ENCODE peak calls at places on chromosome 6, in seven cellular contexts. O is neuronal stem cell, N is MM.1S, T is HAP-1, E is mucosa of descending colon, P is breast epithelium, S is upper lobe of right lung. Z is an unnamed sample. For H3K36me3, the result is how much of the 10 kb centered on the place peaks cover.

GRCh38 chr6:31829633-31830492 is 2.3 kb downstream of the HSPA1B start:
- DNase-seq in N (peak), T (peak), S (no peak), O (peak), E (no peak), P (no peak), Z (no peak)

GRCh38 chr6:114718716-114719270 is 376.0 kb upstream of the HS3ST5 start:
- DNase-seq in T (peak), P (no peak), S (no peak), O (no peak), N (no peak), E (no peak), Z (no peak)

GRCh38 chr6:56806368-56806767 is 148.5 kb upstream of the BEND6 start:
- DNase-seq in S (no peak), T (peak), P (no peak), E (no peak), O (peak), N (no peak), Z (no peak)

GRCh38 chr6:45727228-45727627 is 288.4 kb downstream of the CLIC5 start:
- DNase-seq in O (no peak), S (no peak), E (no peak), N (no peak), P (no peak), T (no peak), Z (no peak)

GRCh38 chr6:25556516-25556915 is 95.5 kb upstream of the SCGN start:
- DNase-seq in E (peak), O (peak), N (peak), P (peak), T (peak), S (peak), Z (peak)

GRCh38 chr6:100001915-100002388 is 7.9 kb upstream of the MCHR2 start:
- DNase-seq in O (peak), S (peak), N (peak), P (no peak), E (peak), T (peak), Z (no peak)

GRCh38 chr6:33958208-33958862 is 154.5 kb upstream of the MLN start:
- DNase-seq in S (peak), P (no peak), E (peak), N (no peak), T (no peak), O (peak), Z (no peak)

GRCh38 chr6:127939442-127940066 is 38.7 kb upstream of the THEMIS start:
- DNase-seq in S (no peak), E (no peak), P (no peak), T (no peak), N (peak), O (no peak), Z (no peak)

GRCh38 chr6:123715243-123715863 is 78.6 kb upstream of the TRDN start:
- DNase-seq in S (no peak), O (peak), P (no peak), N (peak), T (peak), E (peak), Z (peak)

GRCh38 chr6:30885481-30885998 is 1.2 kb downstream of the DDR1 start:
- DNase-seq in T (no peak), P (peak), O (peak), E (peak), S (no peak), N (no peak), Z (no peak)

DNA sequence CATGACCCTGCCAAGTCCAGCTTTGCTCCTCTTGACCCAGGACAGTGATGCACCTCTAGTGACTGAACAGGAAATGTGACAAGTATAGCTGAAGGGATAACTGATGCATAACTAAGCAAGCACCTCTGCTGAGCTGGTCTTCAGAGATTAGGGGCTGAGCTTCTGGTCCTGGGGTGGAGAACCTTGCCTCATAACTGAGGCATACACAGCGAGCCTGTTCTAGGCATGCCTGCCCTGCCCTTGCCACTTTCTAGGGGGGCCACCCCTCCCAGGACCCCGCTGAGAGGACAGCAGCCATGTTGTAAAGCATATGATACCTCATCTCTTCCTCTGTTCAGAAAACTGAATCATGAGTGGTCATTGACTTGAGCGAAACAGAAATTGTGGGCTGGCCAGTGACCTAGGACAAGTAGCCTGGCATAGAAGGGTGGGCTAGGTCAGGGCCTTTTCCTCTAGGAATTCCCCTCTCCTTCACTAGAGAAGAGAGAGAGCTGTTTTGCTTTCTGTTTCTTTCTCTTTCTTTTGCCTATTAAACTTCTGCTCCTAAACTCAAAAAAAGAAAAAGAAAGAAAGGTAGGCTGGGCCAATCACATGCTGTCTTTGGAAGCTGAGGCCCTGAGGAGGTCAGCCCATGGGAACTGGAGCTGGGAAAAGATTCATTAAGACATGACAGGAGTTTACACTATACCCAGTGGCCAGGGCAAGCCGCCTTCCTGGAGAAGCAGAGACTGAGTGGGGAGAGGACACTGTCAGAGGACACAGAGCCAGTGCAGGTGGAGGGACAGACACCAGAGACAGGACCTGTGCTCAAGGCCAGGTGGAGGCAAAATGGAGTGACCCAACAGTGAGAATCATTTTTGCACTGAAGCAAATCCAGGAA is 23.1 kb downstream of the ALDH5A1 start:
- DNase-seq in N (peak), T (no peak), P (no peak), S (no peak), E (no peak), O (no peak), Z (no peak)
- H3K36me3 ChIP-seq in N (under half), T (under half), P (under half), S (under half), E (under half), O (under half), Z (under half)

DNA sequence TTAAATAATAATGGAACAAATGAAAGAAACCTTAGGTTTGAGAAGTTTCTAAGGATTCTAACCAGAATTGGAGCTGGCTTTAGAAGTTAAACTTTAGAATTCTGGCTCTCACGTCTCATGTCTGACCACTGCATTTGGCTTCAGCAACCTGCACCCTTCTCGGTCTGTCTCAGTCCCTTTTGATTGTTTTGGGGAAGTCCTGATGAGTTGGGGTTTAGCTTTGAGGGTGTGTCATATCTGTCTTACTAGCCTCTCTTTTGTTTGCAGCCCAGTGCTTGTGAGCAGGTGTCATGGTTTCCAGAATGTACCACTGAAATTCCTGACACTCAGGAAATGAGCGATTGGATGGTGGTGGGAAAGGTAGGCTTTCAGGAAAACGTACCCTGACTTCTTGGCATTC is 17.0 kb downstream of the CMTR1 start:
- DNase-seq in O (no peak), T (no peak), E (no peak), P (no peak), N (no peak), S (no peak), Z (no peak)
- H3K36me3 ChIP-seq in O (half or more), T (half or more), E (under half), P (under half), N (under half), S (half or more), Z (under half)

DNA sequence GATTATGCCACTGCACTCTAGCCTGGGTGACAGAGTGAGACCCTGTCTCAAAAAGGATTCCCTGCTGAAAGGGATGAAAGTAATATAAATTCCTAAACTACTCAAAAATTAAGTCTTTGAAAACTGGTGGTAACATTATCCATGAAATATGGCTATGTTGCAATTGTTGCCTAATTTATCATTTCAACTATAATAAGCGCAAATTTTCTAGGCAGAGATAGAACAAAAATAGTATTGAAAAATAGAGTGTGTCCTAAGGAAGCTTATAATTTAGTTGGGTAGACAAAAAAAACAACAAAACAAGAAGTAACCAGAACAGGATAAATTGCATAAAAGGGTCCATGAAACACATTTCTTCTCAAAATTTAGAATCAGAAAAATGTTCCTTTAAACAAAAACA is 68.0 kb downstream of the FKBP5 start:
- DNase-seq in O (no peak), P (no peak), E (no peak), N (no peak), S (no peak), T (no peak), Z (no peak)
- H3K36me3 ChIP-seq in O (half or more), P (under half), E (under half), N (under half), S (half or more), T (under half), Z (under half)

GRCh38 chr6:110475255-110475654 is 1.2 kb downstream of the SLC22A16 start:
- DNase-seq in N (no peak), S (no peak), E (peak), P (no peak), T (no peak), O (no peak), Z (no peak)
- H3K36me3 ChIP-seq in N (under half), S (under half), E (under half), P (under half), T (under half), O (under half), Z (under half)

GRCh38 chr6:43475506-43475905 is 1.9 kb upstream of the TJAP1 start:
- DNase-seq in S (no peak), T (no peak), E (no peak), O (no peak), P (no peak), N (no peak), Z (no peak)

GRCh38 chr6:43469947-43470346 is 7.4 kb upstream of the TJAP1 start:
- DNase-seq in N (no peak), P (no peak), E (no peak), T (no peak), O (no peak), S (no peak), Z (no peak)

GRCh38 chr6:43471399-43471798 is 6.0 kb upstream of the TJAP1 start:
- DNase-seq in T (no peak), P (no peak), N (no peak), S (no peak), O (no peak), E (no peak), Z (no peak)

GRCh38 chr6:43468748-43469681 is 8.4 kb upstream of the TJAP1 start:
- DNase-seq in S (no peak), E (no peak), P (no peak), T (no peak), N (no peak), O (no peak), Z (no peak)

GRCh38 chr6:43472515-43472914 is 4.9 kb upstream of the TJAP1 start:
- DNase-seq in O (no peak), S (no peak), E (no peak), T (no peak), P (no peak), N (no peak), Z (no peak)
- H3K36me3 ChIP-seq in O (under half), S (under half), E (under half), T (under half), P (under half), N (under half), Z (under half)

GRCh38 chr6:17218749-17219093 is 62.4 kb upstream of the RBM24 start:
- DNase-seq in T (no peak), P (no peak), S (no peak), N (no peak), O (no peak), E (no peak), Z (no peak)

GRCh38 chr6:17218023-17218748 is 63.0 kb upstream of the RBM24 start:
- DNase-seq in P (no peak), E (peak), T (no peak), N (no peak), O (no peak), S (no peak), Z (no peak)

GRCh38 chr6:17220511-17220910 is 60.6 kb upstream of the RBM24 start:
- DNase-seq in S (no peak), O (no peak), T (no peak), N (no peak), P (no peak), E (no peak), Z (no peak)

GRCh38 chr6:17219098-17219497 is 62.1 kb upstream of the RBM24 start:
- DNase-seq in N (no peak), P (no peak), S (no peak), E (no peak), T (no peak), O (no peak), Z (no peak)

DNA sequence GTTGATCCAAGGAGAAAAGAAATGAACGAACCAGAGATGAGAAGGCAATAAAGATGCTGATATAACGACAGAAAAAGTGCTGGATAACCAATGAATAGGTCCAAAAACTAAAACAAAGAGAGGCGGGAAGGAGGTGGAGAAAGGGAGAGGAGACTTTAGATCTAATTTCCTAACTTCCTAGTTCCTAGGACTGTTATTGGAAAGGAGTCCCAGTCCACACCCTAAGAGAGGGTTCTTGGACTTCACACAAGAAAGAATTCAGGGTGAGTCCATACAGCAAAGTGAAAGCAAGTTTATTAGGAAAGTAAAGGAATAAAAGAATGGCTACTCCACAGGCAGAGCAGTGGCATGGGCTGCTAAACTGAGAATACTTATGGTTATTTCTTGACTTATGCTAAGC is 61.1 kb upstream of the RBM24 start:
- DNase-seq in N (no peak), T (no peak), P (no peak), E (no peak), O (no peak), S (no peak), Z (no peak)
- H3K36me3 ChIP-seq in N (under half), T (under half), P (under half), E (under half), O (under half), S (under half), Z (under half)

GRCh38 chr6:818191-818590 is 125.3 kb upstream of the EXOC2 start:
- DNase-seq in O (no peak), N (no peak), T (no peak), P (no peak), S (no peak), E (no peak), Z (no peak)

GRCh38 chr6:814378-815347 is 121.7 kb upstream of the EXOC2 start:
- DNase-seq in T (no peak), E (no peak), N (peak), O (no peak), P (no peak), S (no peak), Z (no peak)

GRCh38 chr6:815348-815738 is 122.4 kb upstream of the EXOC2 start:
- DNase-seq in P (no peak), N (peak), E (no peak), T (no peak), S (no peak), O (no peak), Z (no peak)

GRCh38 chr6:819122-819521 is 126.2 kb upstream of the EXOC2 start:
- DNase-seq in S (no peak), P (no peak), E (no peak), T (no peak), N (no peak), O (no peak), Z (no peak)

DNA sequence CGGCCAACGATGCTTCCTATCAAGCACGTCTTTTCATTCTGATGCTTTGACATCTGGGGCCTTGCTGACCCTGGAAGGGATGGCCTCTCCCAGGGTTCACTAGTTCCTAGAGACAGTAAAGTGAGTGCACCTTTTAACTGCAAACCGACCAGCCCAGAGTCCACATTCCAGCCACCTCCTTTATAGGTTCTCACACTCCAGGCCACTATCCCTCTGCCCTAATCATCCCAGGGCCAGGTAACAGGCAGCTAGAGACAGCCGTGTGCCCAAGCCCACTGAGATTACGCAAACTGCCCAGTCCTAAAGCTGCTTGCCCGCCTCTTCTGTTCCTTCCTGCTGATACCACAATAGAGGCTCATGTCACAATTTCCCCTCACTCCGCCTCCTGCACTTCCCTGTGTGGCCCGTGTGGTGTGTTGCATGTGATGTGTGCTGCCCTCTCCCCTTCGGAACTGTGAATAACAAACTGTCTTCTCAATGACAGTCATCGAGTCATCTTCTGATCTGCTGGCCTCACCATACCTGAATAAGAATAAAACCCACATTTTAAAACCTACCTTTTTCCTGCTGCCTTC is 123.7 kb upstream of the EXOC2 start:
- DNase-seq in T (no peak), S (no peak), N (no peak), O (no peak), E (no peak), P (no peak), Z (no peak)
- H3K36me3 ChIP-seq in T (under half), S (under half), N (under half), O (under half), E (under half), P (under half), Z (under half)

GRCh38 chr6:138420356-138420755 is 16.3 kb downstream of the HEBP2 start:
- DNase-seq in P (no peak), T (no peak), N (no peak), O (no peak), S (no peak), E (no peak), Z (no peak)

GRCh38 chr6:138417493-138418117 is 13.6 kb downstream of the HEBP2 start:
- DNase-seq in T (no peak), E (no peak), P (no peak), S (no peak), O (no peak), N (no peak), Z (no peak)

GRCh38 chr6:138419766-138420165 is 15.7 kb downstream of the HEBP2 start:
- DNase-seq in N (no peak), E (no peak), P (no peak), T (no peak), S (no peak), O (no peak), Z (no peak)

GRCh38 chr6:138416201-138416600 is 12.2 kb downstream of the HEBP2 start:
- DNase-seq in O (no peak), T (no peak), N (no peak), E (no peak), P (no peak), S (no peak), Z (no peak)

GRCh38 chr6:138418118-138418742 is 14.2 kb downstream of the HEBP2 start:
- DNase-seq in E (no peak), O (no peak), N (no peak), P (no peak), S (no peak), T (no peak), Z (no peak)
- H3K36me3 ChIP-seq in E (under half), O (half or more), N (under half), P (under half), S (under half), T (under half), Z (under half)

GRCh38 chr6:71933881-71934280 is 47.5 kb downstream of the RIMS1 start:
- DNase-seq in P (no peak), E (no peak), O (no peak), N (no peak), S (no peak), T (no peak), Z (no peak)
- H3K36me3 ChIP-seq in P (under half), E (under half), O (under half), N (under half), S (under half), T (under half), Z (under half)

GRCh38 chr6:4085329-4085695 is 6.4 kb upstream of the FAM217A start:
- DNase-seq in E (no peak), S (no peak), P (no peak), T (no peak), N (no peak), O (no peak), Z (no peak)
- H3K36me3 ChIP-seq in E (under half), S (under half), P (under half), T (under half), N (under half), O (under half), Z (under half)